ENCODE peak calls at places on chromosomes 13 and 19, in eight cellular contexts. I, S, Y, W, D, T, C and G are unnamed samples. For H3K4me1, the result is how much of the 10 kb centered on the place peaks cover.

GRCh38 chr13:62512194-62513141 is 1096.8 kb upstream of the PCDH20 start:
- ATAC-seq in I (peak), S (peak), Y (no peak), W (peak), D (peak), T (peak), C (no peak), G (no peak)

GRCh38 chr19:46776927-46777911 is 11.2 kb downstream of the SLC1A5 start:
- ATAC-seq in I (no peak), S (no peak), Y (no peak), W (no peak), D (peak), T (peak), C (no peak), G (no peak)

GRCh38 chr13:25375727-25376358 is 4.1 kb downstream of the ATP8A2 start:
- ATAC-seq in I (peak), S (peak), Y (no peak), W (peak), D (peak), T (no peak), C (no peak), G (no peak)

GRCh38 chr19:10615429-10616023 is 9.8 kb upstream of the SLC44A2 start:
- ATAC-seq in I (no peak), S (no peak), Y (no peak), W (no peak), D (no peak), T (no peak), C (no peak), G (no peak)

GRCh38 chr13:34000955-34001354 is 183.0 kb downstream of the RFC3 start:
- ATAC-seq in I (no peak), S (no peak), Y (no peak), W (no peak), D (no peak), T (no peak), C (no peak), G (no peak)

GRCh38 chr13:40764587-40765403 is 6.2 kb downstream of the MRPS31 start:
- ATAC-seq in I (no peak), S (no peak), Y (no peak), W (no peak), D (no peak), T (peak), C (no peak), G (no peak)

GRCh38 chr13:73870970-73871935 is 263.0 kb downstream of the KLF12 start:
- ATAC-seq in I (no peak), S (no peak), Y (peak), W (no peak), D (no peak), T (no peak), C (no peak), G (peak)

GRCh38 chr13:93534181-93534700 is 307.6 kb downstream of the GPC6 start:
- ATAC-seq in I (no peak), S (no peak), Y (peak), W (no peak), D (no peak), T (no peak), C (no peak), G (no peak)

GRCh38 chr13:32159147-32159869 is 127.7 kb downstream of the FRY start:
- ATAC-seq in I (no peak), S (no peak), Y (no peak), W (peak), D (no peak), T (peak), C (no peak), G (no peak)

GRCh38 chr19:1247747-1248453 is 483 bp upstream of the MIDN start:
- ATAC-seq in I (peak), S (peak), Y (peak), W (peak), D (no peak), T (no peak), C (no peak), G (peak)

GRCh38 chr19:46629546-46630025 is 4.7 kb upstream of the PTGIR start:
- ATAC-seq in I (no peak), S (peak), Y (no peak), W (no peak), D (no peak), T (no peak), C (no peak), G (no peak)

GRCh38 chr13:76927955-76928354 is 20.4 kb upstream of the ACOD1 start:
- ATAC-seq in I (no peak), S (no peak), Y (no peak), W (no peak), D (no peak), T (no peak), C (no peak), G (no peak)

GRCh38 chr19:32437096-32437495 is 31.5 kb downstream of the DPY19L3 start:
- ATAC-seq in I (no peak), S (no peak), Y (no peak), W (no peak), D (no peak), T (no peak), C (no peak), G (no peak)

GRCh38 chr13:70107498-70108271 is at the start of gene ATXN8OS:
- ATAC-seq in I (peak), S (peak), Y (peak), W (no peak), D (no peak), T (no peak), C (no peak), G (no peak)

GRCh38 chr13:102680842-102681725 is 13.8 kb downstream of the METTL21C start:
- ATAC-seq in I (peak), S (peak), Y (no peak), W (peak), D (peak), T (no peak), C (peak), G (no peak)

GRCh38 chr19:35270381-35270811 is 1.6 kb downstream of the USF2 start:
- ATAC-seq in I (no peak), S (no peak), Y (no peak), W (no peak), D (no peak), T (no peak), C (no peak), G (no peak)
- H3K4me1 ChIP-seq in I (under half), S (under half), Y (under half), W (half or more), D (under half), T (under half), C (under half), G (under half)

GRCh38 chr19:48750351-48750750 is 2.1 kb downstream of the FUT1 start:
- ATAC-seq in I (no peak), S (no peak), Y (no peak), W (no peak), D (no peak), T (no peak), C (no peak), G (no peak)
- H3K4me3 ChIP-seq in I (peak), S (peak), Y (no peak), W (no peak), D (no peak), T (no peak), C (no peak), G (no peak)

GRCh38 chr13:99501135-99501951 is at the start of gene TM9SF2:
- ATAC-seq in I (peak), S (peak), Y (peak), W (peak), D (peak), T (peak), C (peak), G (peak)
- H3K4me1 ChIP-seq in I (half or more), S (half or more), Y (under half), W (half or more), D (half or more), T (half or more), C (half or more), G (half or more)

GRCh38 chr13:44280461-44280860 is 93.2 kb upstream of the SERP2 start:
- ATAC-seq in I (no peak), S (no peak), Y (no peak), W (no peak), D (no peak), T (no peak), C (no peak), G (no peak)
- H3K4me3 ChIP-seq in I (no peak), S (no peak), Y (no peak), W (no peak), D (no peak), T (no peak), C (no peak), G (no peak)

GRCh38 chr13:110372676-110373075 is 65.6 kb downstream of the COL4A2 start:
- ATAC-seq in I (no peak), S (no peak), Y (no peak), W (no peak), D (no peak), T (no peak), C (no peak), G (no peak)

GRCh38 chr13:110373617-110374016 is 66.5 kb downstream of the COL4A2 start:
- ATAC-seq in I (no peak), S (no peak), Y (no peak), W (no peak), D (no peak), T (no peak), C (no peak), G (no peak)

GRCh38 chr13:110369400-110369799 is 62.3 kb downstream of the COL4A2 start:
- ATAC-seq in I (no peak), S (no peak), Y (no peak), W (peak), D (no peak), T (no peak), C (no peak), G (no peak)

GRCh38 chr13:110374644-110375370 is 67.7 kb downstream of the COL4A2 start:
- ATAC-seq in I (peak), S (peak), Y (no peak), W (peak), D (no peak), T (no peak), C (no peak), G (no peak)

DNA sequence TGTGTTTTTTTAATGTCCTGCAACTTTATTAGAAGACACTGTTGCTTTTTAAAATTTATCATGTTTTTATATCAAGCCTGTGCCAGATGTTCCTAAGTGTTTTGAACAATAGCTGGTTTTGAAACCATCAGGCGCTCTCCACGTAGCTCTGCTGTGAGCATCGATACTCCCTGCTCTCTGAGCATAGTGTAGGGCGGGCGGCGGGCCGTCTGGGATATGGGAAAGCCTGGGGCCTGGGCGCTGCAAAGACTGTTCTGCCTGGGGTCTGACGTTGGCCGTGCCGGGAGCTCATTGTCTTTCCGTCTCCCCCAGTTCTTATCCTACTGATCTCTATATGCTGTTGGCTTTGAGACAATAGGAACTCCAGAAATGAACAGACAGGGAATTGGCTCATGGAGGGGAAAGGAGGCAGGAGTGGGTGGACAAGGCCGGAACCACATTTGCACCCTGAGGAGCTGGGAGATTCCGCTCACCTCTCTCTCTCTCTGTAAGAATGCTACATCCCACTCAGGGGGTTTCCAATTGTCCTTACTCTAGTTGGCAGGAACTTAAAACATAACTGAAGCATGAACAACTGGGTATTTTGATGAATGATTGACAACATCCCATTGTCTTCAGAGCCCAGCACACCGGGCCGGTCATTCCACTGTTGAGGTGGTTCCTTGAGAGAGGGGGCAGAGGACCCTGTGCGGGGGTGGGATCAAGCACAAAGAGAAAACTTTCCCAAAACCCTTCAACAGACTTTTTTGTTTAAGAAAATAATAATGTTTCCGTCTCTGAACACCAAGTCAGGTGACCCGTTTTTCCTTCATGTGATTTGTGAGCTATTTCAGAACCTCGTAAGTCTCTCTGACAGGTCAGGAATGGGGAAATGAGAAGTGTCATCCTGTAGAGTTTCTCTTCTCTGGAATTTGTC is 64.7 kb downstream of the COL4A2 start:
- ATAC-seq in I (peak), S (peak), Y (peak), W (no peak), D (no peak), T (peak), C (no peak), G (no peak)
- H3K4me1 ChIP-seq in I (under half), S (under half), Y (under half), W (under half), D (under half), T (under half), C (under half), G (half or more)

GRCh38 chr19:17404621-17405249 is 695 bp downstream of the BST2 start:
- ATAC-seq in I (no peak), S (no peak), Y (no peak), W (no peak), D (no peak), T (no peak), C (peak), G (no peak)
- H3K4me3 ChIP-seq in I (peak), S (peak), Y (no peak), W (peak), D (peak), T (no peak), C (peak), G (peak)

GRCh38 chr19:39842693-39843435 is 3.3 kb downstream of the FBL start:
- ATAC-seq in I (no peak), S (no peak), Y (no peak), W (no peak), D (no peak), T (no peak), C (no peak), G (no peak)
- H3K4me1 ChIP-seq in I (under half), S (under half), Y (under half), W (under half), D (half or more), T (under half), C (under half), G (half or more)

DNA sequence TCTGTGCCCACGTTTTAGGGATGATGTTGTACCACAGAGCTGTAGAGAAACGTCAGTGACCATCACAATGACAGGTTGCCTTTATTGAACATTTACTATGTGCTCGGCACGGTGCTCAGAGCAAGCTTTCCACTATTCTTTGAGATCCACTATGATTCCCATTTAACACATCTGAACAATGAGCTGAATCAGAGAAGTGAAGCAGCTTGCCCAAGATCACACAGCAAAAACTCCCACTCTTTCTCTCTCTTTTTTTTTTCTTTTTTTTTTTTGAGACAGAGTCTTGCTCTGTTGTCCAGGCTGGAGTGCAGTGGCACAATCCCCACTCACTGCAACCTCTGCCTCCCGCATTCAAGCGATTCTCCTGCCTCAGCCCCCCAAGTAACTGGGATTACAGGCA is 8.1 kb upstream of the TNFSF9 start:
- ATAC-seq in I (no peak), S (no peak), Y (no peak), W (no peak), D (no peak), T (no peak), C (no peak), G (no peak)
- H3K4me3 ChIP-seq in I (no peak), S (no peak), Y (no peak), W (no peak), D (no peak), T (no peak), C (no peak), G (no peak)

GRCh38 chr19:7327802-7328201 is 20.9 kb upstream of the ARHGEF18 start:
- ATAC-seq in I (no peak), S (no peak), Y (no peak), W (no peak), D (no peak), T (no peak), C (no peak), G (no peak)
- H3K4me1 ChIP-seq in I (under half), S (under half), Y (under half), W (under half), D (under half), T (under half), C (under half), G (under half)

GRCh38 chr13:50158385-50159165 is 143.3 kb downstream of the KCNRG start:
- ATAC-seq in I (no peak), S (no peak), Y (no peak), W (no peak), D (no peak), T (no peak), C (no peak), G (no peak)

GRCh38 chr13:50156140-50156539 is 140.9 kb downstream of the KCNRG start:
- ATAC-seq in I (no peak), S (no peak), Y (no peak), W (no peak), D (peak), T (no peak), C (no peak), G (no peak)

GRCh38 chr13:50154697-50155096 is 139.5 kb downstream of the KCNRG start:
- ATAC-seq in I (no peak), S (no peak), Y (no peak), W (no peak), D (no peak), T (no peak), C (no peak), G (no peak)

GRCh38 chr13:50153888-50154287 is 138.6 kb downstream of the KCNRG start:
- ATAC-seq in I (no peak), S (no peak), Y (no peak), W (no peak), D (no peak), T (no peak), C (no peak), G (no peak)

DNA sequence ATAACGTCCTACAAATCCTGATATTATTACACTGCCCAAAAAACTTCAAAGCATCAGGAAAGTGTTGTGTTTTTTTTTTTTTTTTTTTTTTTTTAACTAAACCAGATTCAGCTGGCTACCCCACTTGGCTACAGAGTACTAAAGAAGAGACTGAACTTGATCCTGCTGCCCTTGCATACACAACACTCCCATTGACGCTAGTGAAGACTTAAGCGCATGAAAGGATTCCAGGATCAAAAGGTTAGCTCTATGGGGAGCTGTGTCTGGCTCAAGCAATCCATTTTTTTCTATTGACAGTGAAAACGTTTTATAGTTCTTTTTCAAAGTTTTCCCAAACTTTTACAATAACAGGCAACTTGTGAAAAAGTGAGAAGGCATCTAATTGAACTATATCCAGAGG is 141.5 kb downstream of the KCNRG start:
- ATAC-seq in I (no peak), S (no peak), Y (peak), W (no peak), D (peak), T (no peak), C (no peak), G (no peak)
- H3K4me3 ChIP-seq in I (no peak), S (no peak), Y (no peak), W (no peak), D (no peak), T (no peak), C (no peak), G (no peak)